ENCODE peak calls at places on chromosomes 7 and 10, in seven cellular contexts. X is fibroblast of lung; S is aorta; D is left ventricle myocardium inferior; Y is CD4-positive, CD25-positive, alpha-beta regulatory T cell; I is GM23248; K is neuronal stem cell. G is an unnamed sample. For H3K4me1, the result is how much of the 10 kb centered on the place peaks cover.

GRCh38 chr10:69497611-69498390 is 46.5 kb downstream of the TSPAN15 start:
- DNase-seq in X (no peak), S (no peak), D (no peak), Y (no peak), I (no peak), K (no peak), G (no peak)

GRCh38 chr7:108627476-108628051 is 57.9 kb downstream of the DNAJB9 start:
- DNase-seq in X (no peak), S (no peak), D (no peak), Y (no peak), I (no peak), K (no peak), G (no peak)

GRCh38 chr7:99624487-99624886 is 7.7 kb downstream of the ZSCAN25 start:
- DNase-seq in X (no peak), S (no peak), D (no peak), Y (peak), I (no peak), K (no peak), G (no peak)

GRCh38 chr10:102408728-102409603 is 9.6 kb downstream of the PSD start:
- DNase-seq in X (peak), S (no peak), D (no peak), Y (peak), I (peak), K (no peak), G (no peak)

GRCh38 chr7:8536431-8536830 is 103.0 kb downstream of the NXPH1 start:
- DNase-seq in X (no peak), S (no peak), D (no peak), Y (no peak), I (no peak), K (no peak), G (no peak)

GRCh38 chr10:55091691-55092328 is 290.8 kb upstream of the PCDH15 start:
- DNase-seq in X (peak), S (no peak), D (no peak), Y (no peak), I (peak), K (no peak), G (no peak)

GRCh38 chr7:101216001-101216859 is 1.2 kb downstream of the PLOD3 start:
- DNase-seq in X (no peak), S (peak), D (no peak), Y (no peak), I (peak), K (no peak), G (no peak)

GRCh38 chr7:72805526-72806494 is 22.2 kb downstream of the TYW1B start:
- DNase-seq in X (peak), S (no peak), D (no peak), Y (no peak), I (peak), K (no peak), G (no peak)

GRCh38 chr10:42961156-42961589 is 115.7 kb upstream of the RET start:
- DNase-seq in X (no peak), S (no peak), D (peak), Y (no peak), I (no peak), K (no peak), G (no peak)

GRCh38 chr7:55387062-55387965 is 22.2 kb downstream of the LANCL2 start:
- DNase-seq in X (peak), S (no peak), D (no peak), Y (no peak), I (no peak), K (peak), G (no peak)

GRCh38 chr10:102665904-102666509 is 21.7 kb downstream of the TRIM8 start:
- DNase-seq in X (no peak), S (peak), D (no peak), Y (no peak), I (no peak), K (no peak), G (no peak)

GRCh38 chr7:111750168-111750715 is 187.9 kb upstream of the IMMP2L start:
- DNase-seq in X (no peak), S (no peak), D (no peak), Y (no peak), I (no peak), K (no peak), G (no peak)

GRCh38 chr7:45267262-45267661 is 109.7 kb downstream of the RAMP3 start:
- DNase-seq in X (no peak), S (no peak), D (no peak), Y (no peak), I (peak), K (no peak), G (no peak)

GRCh38 chr10:96695366-96695765 is 24.9 kb downstream of the PIK3AP1 start:
- DNase-seq in X (no peak), S (no peak), D (no peak), Y (peak), I (no peak), K (no peak), G (no peak)

GRCh38 chr10:119149723-119150122 is 15.8 kb downstream of the SFXN4 start:
- DNase-seq in X (no peak), S (no peak), D (no peak), Y (no peak), I (no peak), K (no peak), G (no peak)
- H3K4me1 ChIP-seq in X (under half), S (under half), D (under half), Y (under half), I (under half), K (under half), G (under half)

DNA sequence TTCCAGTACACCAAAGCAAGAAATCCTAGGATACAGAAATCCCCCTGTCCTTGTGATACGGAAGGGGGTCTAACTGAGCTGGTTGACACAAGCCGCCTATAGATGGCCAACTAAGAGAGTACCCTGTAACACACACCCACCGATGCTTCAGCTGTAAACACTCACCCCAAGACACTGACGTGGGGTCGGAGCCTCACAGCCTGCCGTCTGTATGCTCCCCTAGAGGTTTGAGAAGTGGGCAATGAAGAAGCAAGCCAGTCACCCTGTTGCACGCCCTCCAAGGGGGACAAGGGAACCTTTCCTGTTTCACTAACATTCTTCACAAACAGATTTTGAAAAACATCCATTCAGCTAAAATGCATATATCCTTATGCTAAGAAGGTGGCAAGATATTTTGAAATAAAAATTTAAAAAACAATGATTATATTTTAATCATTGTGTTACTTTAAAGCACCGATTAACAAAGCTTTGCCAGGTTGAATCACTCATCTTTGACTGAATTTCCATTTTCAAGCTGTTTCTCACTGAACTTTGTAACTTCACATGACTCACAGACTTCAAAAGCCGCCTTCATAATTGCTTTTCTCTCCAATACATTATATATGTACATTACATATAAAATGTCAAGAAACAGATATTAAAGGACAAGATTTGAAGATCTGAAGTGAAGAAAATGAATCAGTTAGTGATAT is 329.3 kb downstream of the ARL4A start:
- DNase-seq in X (peak), S (no peak), D (no peak), Y (no peak), I (peak), K (no peak), G (no peak)
- H3K27ac ChIP-seq in X (no peak), S (no peak), D (no peak), Y (no peak), I (no peak), K (peak), G (no peak)

DNA sequence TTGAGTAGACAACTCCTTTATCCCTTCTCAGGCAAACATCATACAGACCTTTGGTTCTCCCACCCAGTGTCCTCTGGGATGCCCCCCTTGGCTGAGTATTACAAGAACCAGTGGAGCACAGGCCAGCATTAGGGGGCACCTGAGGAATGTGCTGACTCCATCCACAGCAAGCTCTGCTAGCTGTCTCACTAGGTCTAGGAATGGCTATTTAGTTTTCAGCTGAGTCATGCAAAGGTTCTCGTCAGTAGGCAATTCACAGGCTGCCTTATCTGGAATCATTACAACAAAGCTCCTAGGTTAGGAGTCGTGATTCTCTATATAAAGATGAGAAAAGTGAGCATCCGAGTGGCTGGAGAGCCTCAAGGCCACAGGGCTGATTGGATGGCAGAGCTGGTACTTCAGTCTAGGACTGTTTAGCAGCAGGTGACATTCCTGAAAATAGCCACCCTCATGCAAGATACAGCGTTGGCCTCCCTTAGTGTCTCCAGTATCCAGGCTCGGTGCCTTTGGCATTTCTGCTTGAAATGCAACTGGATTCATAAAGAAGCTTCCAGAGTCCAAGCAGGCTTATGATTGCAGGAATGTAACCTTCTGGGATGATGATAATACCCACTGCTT is 75.8 kb downstream of the CDCA7L start:
- DNase-seq in X (no peak), S (no peak), D (no peak), Y (no peak), I (peak), K (no peak), G (no peak)
- H3K4me1 ChIP-seq in X (under half), S (under half), D (under half), Y (under half), I (under half), K (under half), G (under half)

DNA sequence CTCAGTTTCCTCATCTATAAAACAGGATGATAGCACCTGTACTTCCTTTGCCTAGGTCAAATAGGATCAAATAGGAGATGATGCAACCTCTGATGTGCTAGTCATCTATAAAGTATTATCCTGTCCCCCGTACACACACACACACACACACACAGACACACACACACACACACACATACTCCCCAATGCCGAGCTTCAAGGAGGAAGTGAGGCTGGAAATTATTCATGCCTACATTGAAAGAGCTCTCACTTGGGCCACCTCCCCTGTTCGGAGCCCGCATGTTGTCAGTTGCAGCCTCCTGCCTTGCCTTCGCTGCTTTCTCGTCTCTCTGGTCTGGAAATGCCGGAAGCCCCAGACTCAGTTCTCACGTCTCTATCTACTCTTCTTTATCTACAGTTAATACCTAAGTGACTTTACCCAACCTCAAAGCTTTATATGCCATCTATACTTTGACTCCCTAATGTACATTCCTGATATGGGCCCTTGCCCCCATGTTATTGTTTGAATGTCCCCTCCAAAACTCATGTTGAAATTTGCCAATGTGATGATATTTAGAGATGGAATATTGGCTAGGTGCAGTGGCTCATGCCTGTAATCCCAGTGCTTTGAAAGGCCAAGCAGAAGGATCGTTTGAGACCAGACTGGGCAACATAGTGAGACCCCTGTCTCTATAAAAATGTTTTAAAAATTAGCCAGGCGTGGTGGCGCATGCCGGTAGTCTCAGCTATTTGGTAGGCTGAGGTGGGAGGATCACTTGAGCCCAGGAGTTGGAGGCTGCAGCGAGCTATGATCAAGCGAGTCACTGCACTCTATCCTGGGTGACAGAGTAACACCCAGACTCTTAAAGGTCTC is 6.9 kb upstream of the UBE2H start:
- DNase-seq in X (no peak), S (no peak), D (no peak), Y (no peak), I (no peak), K (no peak), G (no peak)
- H3K27ac ChIP-seq in X (no peak), S (no peak), D (no peak), Y (no peak), I (no peak), K (no peak), G (no peak)

GRCh38 chr10:132590094-132590751 is 52.6 kb downstream of the INPP5A start:
- DNase-seq in X (no peak), S (no peak), D (no peak), Y (no peak), I (no peak), K (no peak), G (no peak)
- H3K4me1 ChIP-seq in X (under half), S (under half), D (half or more), Y (under half), I (under half), K (under half), G (under half)

GRCh38 chr10:19931886-19932285 is 115.7 kb downstream of the PLXDC2 start:
- DNase-seq in X (no peak), S (no peak), D (no peak), Y (no peak), I (no peak), K (no peak), G (no peak)
- H3K27ac ChIP-seq in X (no peak), S (peak), D (peak), Y (no peak), I (no peak), K (no peak), G (no peak)

GRCh38 chr7:98137134-98137825 is 30.6 kb downstream of the LMTK2 start:
- DNase-seq in X (no peak), S (no peak), D (no peak), Y (no peak), I (no peak), K (no peak), G (no peak)
- H3K4me1 ChIP-seq in X (under half), S (under half), D (under half), Y (under half), I (under half), K (under half), G (under half)

G was measured in iPS DF 6.9.